ENCODE peak calls at places on chromosome 6, in four cellular contexts. Z is ovary, Y is tibial nerve, J is heart right ventricle. X is an unnamed sample.

GRCh38 chr6:14046476-14047068 is 71.0 kb upstream of the CD83 start:
- DNase-seq in Y (no peak), Z (no peak), J (no peak), X (peak; percentile 62)

GRCh38 chr6:88086792-88087191 is 39.2 kb downstream of the SPACA1 start:
- DNase-seq in Z (no peak), J (no peak), Y (no peak), X (no peak)

GRCh38 chr6:150079604-150080003 is 10.7 kb upstream of the ULBP3 start:
- DNase-seq in J (no peak), Z (no peak), Y (no peak), X (no peak)

GRCh38 chr6:146183831-146184230 is 155.0 kb downstream of the GRM1 start:
- DNase-seq in J (no peak), Y (no peak), Z (no peak), X (no peak)

GRCh38 chr6:157634566-157634965 is 188.5 kb upstream of the SNX9 start:
- DNase-seq in J (no peak), Z (peak; percentile 11), Y (no peak), X (no peak)

GRCh38 chr6:27891300-27891913 is 20.8 kb downstream of the OR2B2 start:
- DNase-seq in J (no peak), Y (no peak), Z (no peak), X (no peak)

GRCh38 chr6:84508981-84509380 is 255.4 kb downstream of the TBX18 start:
- DNase-seq in Z (no peak), J (no peak), Y (no peak), X (no peak)

GRCh38 chr6:7691675-7692452 is 34.0 kb upstream of the BMP6 start:
- DNase-seq in J (no peak), Z (no peak), Y (no peak), X (peak; percentile 14)

GRCh38 chr6:149056777-149057463 is 260.6 kb upstream of the TAB2 start:
- DNase-seq in J (no peak), Z (no peak), Y (no peak), X (no peak)

GRCh38 chr6:56292505-56293181 is 45.3 kb upstream of the COL21A1 start:
- DNase-seq in J (no peak), Y (no peak), Z (no peak), X (no peak)

GRCh38 chr6:167146173-167146572 is 11.6 kb downstream of the GPR31 start:
- DNase-seq in Y (no peak), J (no peak), Z (no peak), X (no peak)

GRCh38 chr6:167145468-167145867 is 12.3 kb downstream of the GPR31 start:
- DNase-seq in Z (no peak), Y (no peak), J (no peak), X (no peak)

GRCh38 chr6:167148997-167149396 is 8.8 kb downstream of the GPR31 start:
- DNase-seq in Y (no peak), Z (no peak), J (no peak), X (no peak)

GRCh38 chr6:167143041-167143440 is 14.7 kb downstream of the GPR31 start:
- DNase-seq in Y (no peak), Z (no peak), J (no peak), X (no peak)

GRCh38 chr6:167146977-167147376 is 10.8 kb downstream of the GPR31 start:
- DNase-seq in J (no peak), Z (no peak), Y (no peak), X (no peak)
- H3K4me3 ChIP-seq in J (no peak overlapping the region), Z (no peak overlapping the region), Y (no peak overlapping the region), X (no peak overlapping the region)

GRCh38 chr6:15247214-15247749 is 1.4 kb downstream of the JARID2 start:
- DNase-seq in J (no peak), Y (no peak), Z (no peak), X (no peak)

GRCh38 chr6:15248451-15249370 is 2.8 kb downstream of the JARID2 start:
- DNase-seq in Z (peak; percentile 99), Y (peak; percentile 88), J (peak; percentile 92), X (peak; percentile 98)

GRCh38 chr6:15246217-15247211 is 645 bp downstream of the JARID2 start:
- DNase-seq in Y (no peak), Z (no peak), J (no peak), X (no peak)

GRCh38 chr6:15249371-15250019 is 3.6 kb downstream of the JARID2 start:
- DNase-seq in Z (no peak), Y (no peak), J (no peak), X (no peak)

GRCh38 chr6:15247750-15248450 is 2.0 kb downstream of the JARID2 start:
- DNase-seq in Z (peak; percentile 71), J (peak; percentile 65), Y (peak; percentile 34), X (peak; percentile 81)
- TF ChIP-seq CTCF in Z (no peak), J (no peak), Y (peak; percentile 73), X (no peak)

GRCh38 chr6:86193821-86194220 is 551.1 kb upstream of the SYNCRIP start:
- DNase-seq in Y (no peak), J (no peak), Z (no peak), X (no peak)

GRCh38 chr6:86192123-86192522 is 549.4 kb upstream of the SYNCRIP start:
- DNase-seq in Y (no peak), J (no peak), Z (no peak), X (no peak)
- H3K4me3 ChIP-seq in Y (no peak overlapping the region), J (no peak overlapping the region), Z (no peak overlapping the region), X (no peak overlapping the region)

GRCh38 chr6:30970946-30971345 is 12.6 kb upstream of the MUC21 start:
- DNase-seq in J (no peak), Y (no peak), Z (no peak), X (no peak)

GRCh38 chr6:30972816-30973215 is 10.7 kb upstream of the MUC21 start:
- DNase-seq in Z (no peak), Y (no peak), J (no peak), X (no peak)

GRCh38 chr6:30979690-30980089 is 3.8 kb upstream of the MUC21 start:
- DNase-seq in Y (no peak), Z (no peak), J (no peak), X (no peak)

GRCh38 chr6:30979076-30979475 is 4.4 kb upstream of the MUC21 start:
- DNase-seq in Z (no peak), J (no peak), Y (no peak), X (no peak)

DNA sequence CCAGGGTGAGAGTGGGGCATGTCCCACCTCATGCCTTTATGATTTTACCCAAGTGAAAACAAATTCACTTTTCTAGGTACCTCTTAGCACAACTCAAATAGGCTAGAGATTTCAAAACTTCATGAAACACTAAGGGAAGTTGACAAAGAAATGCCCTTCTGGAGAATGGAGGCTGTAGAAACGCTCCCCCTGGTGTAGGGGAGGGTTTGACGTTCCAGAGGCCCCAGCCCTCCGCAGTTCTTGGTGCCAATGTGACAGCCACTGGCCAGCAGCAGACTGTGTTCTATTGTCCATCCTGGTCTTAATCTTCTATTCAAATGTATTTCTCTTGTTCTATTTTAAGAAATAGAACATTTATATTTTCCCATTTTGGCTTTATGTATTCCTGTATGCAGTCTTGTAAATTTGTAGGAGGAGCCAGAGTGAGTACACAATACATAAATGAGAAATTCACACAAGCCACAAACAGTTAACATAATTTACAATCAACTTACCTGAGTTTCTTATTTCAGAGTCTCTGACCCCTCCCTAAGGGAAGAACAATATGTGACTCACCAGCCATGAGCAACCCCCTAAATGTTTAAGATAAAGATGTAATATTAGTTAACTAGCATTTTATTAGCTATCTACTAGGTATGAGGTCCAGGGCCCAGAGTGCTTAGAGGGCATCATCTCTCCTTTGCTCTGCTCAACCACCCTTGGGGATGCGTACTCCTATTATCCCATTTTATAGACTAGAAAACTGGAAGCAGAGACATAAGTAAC is 8.8 kb upstream of the MUC21 start:
- DNase-seq in J (no peak), Z (no peak), Y (no peak), X (no peak)
- TF ChIP-seq CTCF in J (no peak), Z (no peak), Y (no peak), X (no peak)

GRCh38 chr6:46923476-46923875 is 1.7 kb upstream of the ADGRF5 start:
- DNase-seq in Y (no peak), Z (no peak), J (no peak), X (no peak)

GRCh38 chr6:46917002-46917401 is 4.7 kb downstream of the ADGRF5 start:
- DNase-seq in Y (no peak), Z (no peak), J (no peak), X (no peak)

GRCh38 chr6:46921731-46922130 is at the start of gene ADGRF5:
- DNase-seq in Z (no peak), J (peak; percentile 36), Y (no peak), X (no peak)

GRCh38 chr6:46918830-46919229 is 2.9 kb downstream of the ADGRF5 start:
- DNase-seq in Z (no peak), Y (no peak), J (no peak), X (no peak)

GRCh38 chr6:46921059-46921458 is 679 bp downstream of the ADGRF5 start:
- DNase-seq in Z (no peak), Y (no peak), J (no peak), X (no peak)
- H3K4me3 ChIP-seq in Z (no peak overlapping the region), Y (peak overlapping the region; percentile 25), J (peak overlapping the region; percentile 57), X (no peak overlapping the region)

GRCh38 chr6:25315194-25315593 is 36.0 kb downstream of the CARMIL1 start:
- DNase-seq in J (no peak), Z (no peak), Y (no peak), X (no peak)

GRCh38 chr6:25311251-25311910 is 32.2 kb downstream of the CARMIL1 start:
- DNase-seq in J (no peak), Y (no peak), Z (no peak), X (no peak)

GRCh38 chr6:25314776-25315175 is 35.6 kb downstream of the CARMIL1 start:
- DNase-seq in Z (no peak), J (no peak), Y (no peak), X (no peak)

GRCh38 chr6:25312034-25312620 is 33.0 kb downstream of the CARMIL1 start:
- DNase-seq in J (no peak), Y (no peak), Z (no peak), X (no peak)

GRCh38 chr6:25312703-25313102 is 33.5 kb downstream of the CARMIL1 start:
- DNase-seq in Y (no peak), Z (no peak), J (no peak), X (no peak)
- TF ChIP-seq CTCF in Y (no peak), Z (no peak), J (no peak), X (no peak)

GRCh38 chr6:36598739-36599318 is 4.7 kb downstream of the SRSF3 start:
- DNase-seq in Z (peak; percentile 2), Y (no peak), J (no peak), X (no peak)
- H3K4me3 ChIP-seq in Z (peak overlapping the region; percentile 32), Y (peak overlapping the region; percentile 76), J (peak overlapping the region; percentile 59), X (no peak overlapping the region)

X was measured in mucosa of descending colon.